ENCODE peak calls at places on chromosome 16, in nine cellular contexts. One of them, this sample, is unnamed.

GRCh38 chr16:69932691-69933392 is 18.3 kb upstream of the CLEC18A start:
- DNase-seq in PC-9: no peak
- DNase-seq in HCT116: no peak
- DNase-seq in A673: no peak
- DNase-seq in A549: no peak
- DNase-seq in left ventricle myocardium inferior: no peak
- DNase-seq in fibroblast of mammary gland: no peak
- DNase-seq in GM06990: no peak
- DNase-seq in lower lobe of right lung: peak; percentile 33
- DNase-seq in this sample: no peak

GRCh38 chr16:14303182-14303618 is 232.1 kb downstream of the MRTFB start:
- DNase-seq in PC-9: no peak
- DNase-seq in HCT116: no peak
- DNase-seq in A673: no peak
- DNase-seq in A549: no peak
- DNase-seq in left ventricle myocardium inferior: no peak
- DNase-seq in fibroblast of mammary gland: no peak
- DNase-seq in GM06990: no peak
- DNase-seq in lower lobe of right lung: no peak
- DNase-seq in this sample: no peak

GRCh38 chr16:48454051-48454450 is 68.8 kb upstream of the SIAH1 start:
- DNase-seq in PC-9: no peak
- DNase-seq in HCT116: no peak
- DNase-seq in A673: no peak
- DNase-seq in A549: no peak
- DNase-seq in left ventricle myocardium inferior: no peak
- DNase-seq in fibroblast of mammary gland: no peak
- DNase-seq in GM06990: no peak
- DNase-seq in lower lobe of right lung: no peak
- DNase-seq in this sample: no peak

GRCh38 chr16:12542818-12543699 is 260.6 kb downstream of the CPPED1 start:
- DNase-seq in PC-9: no peak
- DNase-seq in HCT116: no peak
- DNase-seq in A673: no peak
- DNase-seq in A549: no peak
- DNase-seq in left ventricle myocardium inferior: no peak
- DNase-seq in fibroblast of mammary gland: no peak
- DNase-seq in GM06990: peak; percentile 64
- DNase-seq in lower lobe of right lung: no peak
- DNase-seq in this sample: no peak

GRCh38 chr16:80691111-80691761 is 113.2 kb downstream of the CDYL2 start:
- DNase-seq in PC-9: no peak
- DNase-seq in HCT116: no peak
- DNase-seq in A673: no peak
- DNase-seq in A549: no peak
- DNase-seq in left ventricle myocardium inferior: no peak
- DNase-seq in fibroblast of mammary gland: peak; percentile 2
- DNase-seq in GM06990: no peak
- DNase-seq in lower lobe of right lung: no peak
- DNase-seq in this sample: no peak

GRCh38 chr16:73202176-73202729 is 154.3 kb upstream of the ZFHX3 start:
- DNase-seq in PC-9: no peak
- DNase-seq in HCT116: no peak
- DNase-seq in A673: no peak
- DNase-seq in A549: peak; percentile 16
- DNase-seq in left ventricle myocardium inferior: no peak
- DNase-seq in fibroblast of mammary gland: peak; percentile 97
- DNase-seq in GM06990: no peak
- DNase-seq in lower lobe of right lung: no peak
- DNase-seq in this sample: no peak

GRCh38 chr16:57000271-57001025 is 11.1 kb downstream of the NLRC5 start:
- DNase-seq in PC-9: peak; percentile 68
- DNase-seq in HCT116: peak; percentile 19
- DNase-seq in A673: peak; percentile 49
- DNase-seq in A549: peak; percentile 61
- DNase-seq in left ventricle myocardium inferior: peak; percentile 61
- DNase-seq in fibroblast of mammary gland: peak; percentile 98
- DNase-seq in GM06990: peak; percentile 60
- DNase-seq in lower lobe of right lung: no peak
- DNase-seq in this sample: no peak

GRCh38 chr16:24035127-24035842 is 199.5 kb downstream of the PRKCB start:
- DNase-seq in PC-9: no peak
- DNase-seq in HCT116: no peak
- DNase-seq in A673: no peak
- DNase-seq in A549: no peak
- DNase-seq in left ventricle myocardium inferior: no peak
- DNase-seq in fibroblast of mammary gland: no peak
- DNase-seq in GM06990: no peak
- DNase-seq in lower lobe of right lung: no peak
- DNase-seq in this sample: no peak

GRCh38 chr16:86730086-86730485 is 151.7 kb downstream of the FOXL1 start:
- DNase-seq in PC-9: no peak
- DNase-seq in HCT116: no peak
- DNase-seq in A673: no peak
- DNase-seq in A549: no peak
- DNase-seq in left ventricle myocardium inferior: no peak
- DNase-seq in fibroblast of mammary gland: no peak
- DNase-seq in GM06990: no peak
- DNase-seq in lower lobe of right lung: no peak
- DNase-seq in this sample: no peak

GRCh38 chr16:11325404-11326083 is 19.7 kb upstream of the RMI2 start:
- DNase-seq in PC-9: no peak
- DNase-seq in HCT116: no peak
- DNase-seq in A673: no peak
- DNase-seq in A549: no peak
- DNase-seq in left ventricle myocardium inferior: no peak
- DNase-seq in fibroblast of mammary gland: no peak
- DNase-seq in GM06990: peak; percentile 59
- DNase-seq in lower lobe of right lung: no peak
- DNase-seq in this sample: no peak

GRCh38 chr16:87060026-87060986 is 256.9 kb downstream of the C16orf95 start:
- DNase-seq in PC-9: no peak
- DNase-seq in HCT116: no peak
- DNase-seq in A673: peak; percentile 30
- DNase-seq in A549: peak; percentile 16
- DNase-seq in left ventricle myocardium inferior: no peak
- DNase-seq in fibroblast of mammary gland: peak; percentile 45
- DNase-seq in GM06990: no peak
- DNase-seq in lower lobe of right lung: no peak
- DNase-seq in this sample: no peak

GRCh38 chr16:81717662-81718189 is 61.4 kb upstream of the PLCG2 start:
- DNase-seq in PC-9: no peak
- DNase-seq in HCT116: no peak
- DNase-seq in A673: peak; percentile 33
- DNase-seq in A549: peak; percentile 56
- DNase-seq in left ventricle myocardium inferior: no peak
- DNase-seq in fibroblast of mammary gland: no peak
- DNase-seq in GM06990: no peak
- DNase-seq in lower lobe of right lung: no peak
- DNase-seq in this sample: no peak

GRCh38 chr16:81623365-81624102 is 155.6 kb upstream of the PLCG2 start:
- DNase-seq in PC-9: peak; percentile 46
- DNase-seq in HCT116: peak; percentile 53
- DNase-seq in A673: peak; percentile 60
- DNase-seq in A549: peak; percentile 65
- DNase-seq in left ventricle myocardium inferior: no peak
- DNase-seq in fibroblast of mammary gland: peak; percentile 54
- DNase-seq in GM06990: no peak
- DNase-seq in lower lobe of right lung: no peak
- DNase-seq in this sample: no peak

GRCh38 chr16:83549836-83550569 is 257.8 kb upstream of the HSBP1 start:
- DNase-seq in PC-9: no peak
- DNase-seq in HCT116: no peak
- DNase-seq in A673: no peak
- DNase-seq in A549: no peak
- DNase-seq in left ventricle myocardium inferior: no peak
- DNase-seq in fibroblast of mammary gland: no peak
- DNase-seq in GM06990: no peak
- DNase-seq in lower lobe of right lung: no peak
- DNase-seq in this sample: no peak

GRCh38 chr16:88784074-88784855 is 755 bp downstream of the PIEZO1 start:
- DNase-seq in PC-9: peak; percentile 80
- DNase-seq in HCT116: no peak
- DNase-seq in A673: peak; percentile 84
- DNase-seq in A549: peak; percentile 74
- DNase-seq in left ventricle myocardium inferior: peak; percentile 73
- DNase-seq in fibroblast of mammary gland: peak; percentile 72
- DNase-seq in GM06990: peak; percentile 63
- DNase-seq in lower lobe of right lung: peak; percentile 82
- DNase-seq in this sample: no peak

GRCh38 chr16:65574311-65574966 is 452.6 kb upstream of the CDH11 start:
- DNase-seq in PC-9: no peak
- DNase-seq in HCT116: no peak
- DNase-seq in A673: no peak
- DNase-seq in A549: no peak
- DNase-seq in left ventricle myocardium inferior: no peak
- DNase-seq in fibroblast of mammary gland: no peak
- DNase-seq in GM06990: no peak
- DNase-seq in lower lobe of right lung: no peak
- DNase-seq in this sample: no peak

GRCh38 chr16:30768583-30769181 is 6.6 kb downstream of the RNF40 start:
- DNase-seq in PC-9: no peak
- DNase-seq in HCT116: no peak
- DNase-seq in A673: no peak
- DNase-seq in A549: no peak
- DNase-seq in left ventricle myocardium inferior: no peak
- DNase-seq in fibroblast of mammary gland: no peak
- DNase-seq in GM06990: no peak
- DNase-seq in lower lobe of right lung: peak; percentile 29
- DNase-seq in this sample: no peak

GRCh38 chr16:29804455-29805231 is 1.7 kb upstream of the MAZ start:
- DNase-seq in PC-9: peak; percentile 41
- DNase-seq in HCT116: no peak
- DNase-seq in A673: peak; percentile 48
- DNase-seq in A549: no peak
- DNase-seq in left ventricle myocardium inferior: peak; percentile 67
- DNase-seq in fibroblast of mammary gland: peak; percentile 52
- DNase-seq in GM06990: no peak
- DNase-seq in lower lobe of right lung: peak; percentile 81
- DNase-seq in this sample: peak; percentile 59

GRCh38 chr16:67482260-67482924 is 955 bp downstream of the AGRP start:
- DNase-seq in PC-9: no peak
- DNase-seq in HCT116: no peak
- DNase-seq in A673: no peak
- DNase-seq in A549: no peak
- DNase-seq in left ventricle myocardium inferior: no peak
- DNase-seq in fibroblast of mammary gland: no peak
- DNase-seq in GM06990: no peak
- DNase-seq in lower lobe of right lung: no peak
- DNase-seq in this sample: no peak
- H3K4me3 ChIP-seq in PC-9: no peak overlapping the region
- H3K4me3 ChIP-seq in HCT116: peak overlapping the region; percentile 72
- H3K4me3 ChIP-seq in A673: peak overlapping the region; percentile 95
- H3K4me3 ChIP-seq in A549: peak overlapping the region; percentile 91
- H3K4me3 ChIP-seq in left ventricle myocardium inferior: peak overlapping the region; percentile 96
- H3K4me3 ChIP-seq in fibroblast of mammary gland: peak overlapping the region; percentile 94
- H3K4me3 ChIP-seq in GM06990: peak overlapping the region; percentile 71
- H3K4me3 ChIP-seq in lower lobe of right lung: peak overlapping the region; percentile 80
- H3K4me3 ChIP-seq in this sample: no peak overlapping the region

DNA sequence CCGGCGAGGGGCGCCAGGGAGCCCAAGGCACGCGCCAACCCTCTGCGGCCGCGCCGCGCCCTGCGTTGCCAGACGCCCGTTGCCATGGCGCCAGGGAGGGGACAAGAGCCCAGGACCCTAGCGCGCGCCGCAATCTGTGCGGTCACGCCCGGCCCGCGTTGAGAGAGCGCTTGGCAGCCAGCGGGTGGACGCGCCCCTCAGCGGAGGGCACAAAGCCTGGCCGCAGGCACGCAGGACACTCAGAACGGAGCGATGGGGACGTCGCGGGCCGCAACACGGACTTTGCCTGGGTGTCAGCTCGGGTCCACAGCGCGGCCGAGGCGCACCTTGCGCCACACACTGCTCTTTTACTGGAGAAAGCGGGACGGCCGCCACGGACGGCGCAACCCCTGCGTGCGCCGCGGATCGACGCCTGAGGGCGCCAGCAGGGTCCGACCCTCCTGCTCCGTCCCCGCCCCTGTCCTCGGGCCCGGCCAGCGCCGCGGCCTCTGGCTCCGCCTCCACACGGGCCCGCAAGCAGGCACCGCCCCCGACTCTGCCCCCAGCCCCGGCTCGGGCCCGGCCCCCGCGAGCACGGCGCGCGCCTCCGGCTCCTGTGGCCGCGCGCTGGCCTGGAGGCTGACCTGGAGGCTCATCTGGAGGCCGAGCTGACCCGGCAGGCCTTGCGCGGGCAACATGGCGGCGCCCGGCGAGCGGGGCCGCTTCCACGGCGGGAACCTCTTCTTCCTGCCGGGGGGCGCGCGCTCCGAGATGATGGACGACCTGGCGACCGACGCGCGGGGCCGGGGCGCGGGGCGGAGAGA is at the start of gene GFER:
- DNase-seq in PC-9: peak; percentile 98
- DNase-seq in HCT116: peak; percentile 85
- DNase-seq in A673: peak; percentile 87
- DNase-seq in A549: peak; percentile 96
- DNase-seq in left ventricle myocardium inferior: peak; percentile 92
- DNase-seq in fibroblast of mammary gland: peak; percentile 89
- DNase-seq in GM06990: peak; percentile 91
- DNase-seq in lower lobe of right lung: peak; percentile 93
- DNase-seq in this sample: peak; percentile 78
- TF ChIP-seq CTCF in PC-9: no peak
- TF ChIP-seq CTCF in HCT116: peak; percentile 14
- TF ChIP-seq CTCF in A673: peak; percentile 45
- TF ChIP-seq CTCF in A549: peak; percentile 50
- TF ChIP-seq CTCF in left ventricle myocardium inferior: peak; percentile 60
- TF ChIP-seq CTCF in fibroblast of mammary gland: peak; percentile 22
- TF ChIP-seq CTCF in GM06990: peak; percentile 40
- TF ChIP-seq CTCF in lower lobe of right lung: peak; percentile 58
- TF ChIP-seq CTCF in this sample: peak; percentile 72

DNA sequence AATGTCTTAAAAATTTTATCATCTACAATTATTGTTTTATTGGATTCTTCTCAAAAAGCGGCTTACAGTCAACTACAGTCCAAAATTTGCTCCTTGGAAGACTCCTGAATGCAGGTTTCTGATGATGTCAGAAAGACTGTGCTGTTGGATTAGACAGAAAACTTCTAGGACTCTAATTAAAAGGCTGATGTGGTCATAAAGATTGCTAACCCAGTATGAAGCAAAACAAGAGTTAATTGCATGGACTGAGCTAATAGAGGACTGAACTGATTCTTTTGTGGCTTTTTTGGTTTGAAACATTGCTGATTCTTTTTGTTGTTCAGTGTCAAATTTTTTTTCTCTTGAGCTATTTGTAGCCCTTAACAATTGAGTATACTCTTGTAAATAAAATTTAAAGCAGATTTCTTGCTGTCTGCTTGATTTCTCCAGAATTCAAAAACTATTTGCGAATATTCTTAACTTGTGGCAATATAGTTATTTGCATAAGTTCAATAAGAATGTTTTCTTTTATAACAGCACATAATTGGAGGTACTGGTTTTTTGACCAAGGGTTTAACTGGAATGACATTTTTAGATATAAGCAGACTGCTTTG is 33.1 kb upstream of the LCMT1 start:
- DNase-seq in PC-9: no peak
- DNase-seq in HCT116: no peak
- DNase-seq in A673: no peak
- DNase-seq in A549: no peak
- DNase-seq in left ventricle myocardium inferior: no peak
- DNase-seq in fibroblast of mammary gland: no peak
- DNase-seq in GM06990: no peak
- DNase-seq in lower lobe of right lung: no peak
- DNase-seq in this sample: no peak
- H3K4me3 ChIP-seq in PC-9: no peak overlapping the region
- H3K4me3 ChIP-seq in HCT116: no peak overlapping the region
- H3K4me3 ChIP-seq in A673: no peak overlapping the region
- H3K4me3 ChIP-seq in A549: no peak overlapping the region
- H3K4me3 ChIP-seq in left ventricle myocardium inferior: no peak overlapping the region
- H3K4me3 ChIP-seq in fibroblast of mammary gland: no peak overlapping the region
- H3K4me3 ChIP-seq in GM06990: no peak overlapping the region
- H3K4me3 ChIP-seq in lower lobe of right lung: no peak overlapping the region
- H3K4me3 ChIP-seq in this sample: no peak overlapping the region

GRCh38 chr16:66751992-66752322 is 548 bp upstream of the DYNC1LI2 start:
- DNase-seq in PC-9: no peak
- DNase-seq in HCT116: no peak
- DNase-seq in A673: no peak
- DNase-seq in A549: no peak
- DNase-seq in left ventricle myocardium inferior: no peak
- DNase-seq in fibroblast of mammary gland: no peak
- DNase-seq in GM06990: no peak
- DNase-seq in lower lobe of right lung: no peak
- DNase-seq in this sample: no peak
- TF ChIP-seq CTCF in PC-9: peak; percentile 62
- TF ChIP-seq CTCF in HCT116: no peak
- TF ChIP-seq CTCF in A673: no peak
- TF ChIP-seq CTCF in A549: peak; percentile 20
- TF ChIP-seq CTCF in left ventricle myocardium inferior: no peak
- TF ChIP-seq CTCF in fibroblast of mammary gland: no peak
- TF ChIP-seq CTCF in GM06990: no peak
- TF ChIP-seq CTCF in lower lobe of right lung: no peak
- TF ChIP-seq CTCF in this sample: no peak

This sample was measured in LNCaP clone FGC.